ENCODE peak calls at places on chromosomes 3 and 15, in nine cellular contexts. E is amygdala, N is activated T-cell treated with anti-CD3 and anti-CD28 coated beads for 1 hour, A is amniotic stem cell, C is activated gamma-delta T cell treated with Interleukin-2 at 50 U/mL for 16 hours, T is AG04450, Y is dermis microvascular lymphatic vessel endothelial cell, J is natural killer cell, K is endothelial cell. G is an unnamed sample.

GRCh38 chr3:124786491-124787241 is 56.4 kb downstream of the UMPS start:
- DNase-seq in C (no peak), T (no peak), A (no peak), E (no peak), J (no peak), Y (peak; percentile 42), N (no peak), K (no peak), G (no peak)

GRCh38 chr3:18119866-18120265 is 305.3 kb downstream of the SATB1 start:
- DNase-seq in T (no peak), J (no peak), A (no peak), C (no peak), N (no peak), Y (no peak), E (no peak), K (no peak), G (no peak)

GRCh38 chr15:92878593-92879053 is 21.5 kb upstream of the CHD2 start:
- DNase-seq in N (no peak), Y (no peak), A (no peak), J (no peak), T (no peak), K (no peak), E (no peak), C (no peak), G (no peak)

GRCh38 chr15:85002517-85002916 is 20.9 kb downstream of the PDE8A start:
- DNase-seq in A (no peak), T (no peak), C (no peak), K (no peak), N (no peak), E (no peak), Y (no peak), J (no peak), G (no peak)

GRCh38 chr15:66099950-66100671 is 153.4 kb downstream of the MEGF11 start:
- DNase-seq in Y (no peak), K (no peak), C (no peak), N (no peak), T (no peak), A (no peak), J (no peak), E (no peak), G (no peak)

GRCh38 chr3:52022323-52023100 is 26.8 kb upstream of the RPL29 start:
- DNase-seq in J (no peak), C (no peak), N (no peak), E (no peak), Y (peak; percentile 28), T (no peak), K (no peak), A (no peak), G (no peak)

GRCh38 chr3:138914870-138915502 is 32.0 kb downstream of the FOXL2 start:
- DNase-seq in J (no peak), T (no peak), E (no peak), A (peak; percentile 46), C (no peak), Y (peak; percentile 92), K (no peak), N (no peak), G (no peak)

GRCh38 chr15:88382482-88382983 is 84.7 kb downstream of the MRPL46 start:
- DNase-seq in Y (no peak), J (no peak), K (no peak), N (no peak), C (no peak), T (no peak), E (no peak), A (no peak), G (no peak)

GRCh38 chr15:70327328-70328136 is 229.8 kb upstream of the TLE3 start:
- DNase-seq in J (no peak), E (no peak), A (no peak), C (no peak), K (peak; percentile 21), Y (peak; percentile 51), T (no peak), N (no peak), G (peak; percentile 62)

GRCh38 chr15:96264801-96265515 is 65.5 kb upstream of the NR2F2 start:
- DNase-seq in C (no peak), Y (peak; percentile 12), J (no peak), N (no peak), T (no peak), K (no peak), E (no peak), A (peak; percentile 3), G (no peak)

GRCh38 chr3:185409957-185410356 is 47.0 kb downstream of the MAP3K13 start:
- DNase-seq in J (no peak), T (no peak), C (no peak), Y (no peak), A (no peak), E (no peak), N (no peak), K (no peak), G (no peak)

GRCh38 chr3:21573291-21573690 is 177.7 kb downstream of the ZNF385D start:
- DNase-seq in K (no peak), A (no peak), C (no peak), J (no peak), T (no peak), Y (no peak), N (no peak), E (no peak), G (no peak)

GRCh38 chr15:31801152-31801551 is 229.2 kb upstream of the CHRNA7 start:
- DNase-seq in N (no peak), Y (no peak), J (no peak), A (no peak), T (no peak), E (no peak), K (no peak), C (no peak), G (no peak)

GRCh38 chr3:58074997-58075396 is 66.8 kb downstream of the FLNB start:
- DNase-seq in J (no peak), E (no peak), A (no peak), N (no peak), T (no peak), Y (no peak), C (peak; percentile 5), K (no peak), G (no peak)

GRCh38 chr15:95770191-95770590 is 560.3 kb upstream of the NR2F2 start:
- DNase-seq in K (no peak), A (no peak), J (no peak), Y (peak; percentile 87), C (no peak), N (no peak), T (no peak), E (no peak), G (no peak)

GRCh38 chr15:38868326-38869114 is 303.9 kb upstream of the RASGRP1 start:
- DNase-seq in A (peak; percentile 79), T (peak; percentile 73), J (no peak), E (no peak), Y (peak; percentile 90), K (no peak), N (no peak), C (no peak), G (no peak)

GRCh38 chr15:65791335-65792129 is 561 bp downstream of the DENND4A start:
- DNase-seq in K (peak; percentile 53), E (peak; percentile 25), Y (peak; percentile 70), C (peak; percentile 39), N (peak; percentile 24), J (peak; percentile 50), T (no peak), A (peak; percentile 24), G (no peak)

GRCh38 chr3:111963424-111963823 is 15.4 kb upstream of the ABHD10 start:
- DNase-seq in E (no peak), C (no peak), Y (peak; percentile 55), T (no peak), N (no peak), J (no peak), K (no peak), A (no peak), G (no peak)

GRCh38 chr3:174949523-174949922 is 90.4 kb downstream of the NAALADL2 start:
- DNase-seq in K (no peak), C (no peak), N (no peak), A (peak; percentile 86), Y (peak; percentile 95), E (no peak), T (peak; percentile 77), J (no peak), G (no peak)

GRCh38 chr3:126768903-126769302 is 64.9 kb downstream of the CHCHD6 start:
- DNase-seq in T (no peak), C (no peak), A (no peak), Y (no peak), J (no peak), K (no peak), N (no peak), E (no peak), G (no peak)